ENCODE peak calls at places on chromosomes 5 and 9, in four cellular contexts. One of them, this sample, is unnamed.

GRCh38 chr5:139383275-139383992 is at the start of gene SLC23A1:
- DNase-seq in T-helper 17 cell: no peak
- DNase-seq in AG04450: no peak
- DNase-seq in CD4-positive, alpha-beta T cell: no peak
- DNase-seq in this sample: peak; percentile 85

GRCh38 chr9:96495341-96495740 is 45.4 kb downstream of the HABP4 start:
- DNase-seq in T-helper 17 cell: no peak
- DNase-seq in AG04450: peak; percentile 78
- DNase-seq in CD4-positive, alpha-beta T cell: no peak
- DNase-seq in this sample: no peak

GRCh38 chr5:566636-567309 is 42.5 kb upstream of the SLC9A3 start:
- DNase-seq in T-helper 17 cell: no peak
- DNase-seq in AG04450: no peak
- DNase-seq in CD4-positive, alpha-beta T cell: no peak
- DNase-seq in this sample: no peak

GRCh38 chr5:137279631-137280236 is 219.4 kb downstream of the SPOCK1 start:
- DNase-seq in T-helper 17 cell: no peak
- DNase-seq in AG04450: no peak
- DNase-seq in CD4-positive, alpha-beta T cell: no peak
- DNase-seq in this sample: no peak

GRCh38 chr5:151208481-151208914 is 15.4 kb downstream of the CCDC69 start:
- DNase-seq in T-helper 17 cell: no peak
- DNase-seq in AG04450: no peak
- DNase-seq in CD4-positive, alpha-beta T cell: no peak
- DNase-seq in this sample: no peak

GRCh38 chr5:90519081-90519480 is 10.3 kb downstream of the LYSMD3 start:
- DNase-seq in T-helper 17 cell: no peak
- DNase-seq in AG04450: no peak
- DNase-seq in CD4-positive, alpha-beta T cell: no peak
- DNase-seq in this sample: no peak

GRCh38 chr9:38311382-38312270 is 80.9 kb upstream of the ALDH1B1 start:
- DNase-seq in T-helper 17 cell: no peak
- DNase-seq in AG04450: no peak
- DNase-seq in CD4-positive, alpha-beta T cell: no peak
- DNase-seq in this sample: no peak

GRCh38 chr9:98977246-98977681 is 33.6 kb downstream of the COL15A1 start:
- DNase-seq in T-helper 17 cell: no peak
- DNase-seq in AG04450: no peak
- DNase-seq in CD4-positive, alpha-beta T cell: no peak
- DNase-seq in this sample: no peak

GRCh38 chr9:76717611-76718010 is 46.6 kb upstream of the PCA3 start:
- DNase-seq in T-helper 17 cell: no peak
- DNase-seq in AG04450: no peak
- DNase-seq in CD4-positive, alpha-beta T cell: no peak
- DNase-seq in this sample: no peak

GRCh38 chr5:69527128-69527745 is 32.8 kb upstream of the GTF2H2C start:
- DNase-seq in T-helper 17 cell: no peak
- DNase-seq in AG04450: no peak
- DNase-seq in CD4-positive, alpha-beta T cell: no peak
- DNase-seq in this sample: no peak

GRCh38 chr5:179129607-179130071 is 69.5 kb downstream of the ZNF354C start:
- DNase-seq in T-helper 17 cell: no peak
- DNase-seq in AG04450: no peak
- DNase-seq in CD4-positive, alpha-beta T cell: no peak
- DNase-seq in this sample: no peak

GRCh38 chr5:179127136-179128040 is 67.2 kb downstream of the ZNF354C start:
- DNase-seq in T-helper 17 cell: no peak
- DNase-seq in AG04450: no peak
- DNase-seq in CD4-positive, alpha-beta T cell: no peak
- DNase-seq in this sample: no peak

GRCh38 chr5:179128041-179128365 is 67.8 kb downstream of the ZNF354C start:
- DNase-seq in T-helper 17 cell: no peak
- DNase-seq in AG04450: no peak
- DNase-seq in CD4-positive, alpha-beta T cell: no peak
- DNase-seq in this sample: no peak

GRCh38 chr5:179130101-179130681 is 70.0 kb downstream of the ZNF354C start:
- DNase-seq in T-helper 17 cell: no peak
- DNase-seq in AG04450: no peak
- DNase-seq in CD4-positive, alpha-beta T cell: no peak
- DNase-seq in this sample: no peak

GRCh38 chr5:179128976-179129375 is 68.8 kb downstream of the ZNF354C start:
- DNase-seq in T-helper 17 cell: no peak
- DNase-seq in AG04450: no peak
- DNase-seq in CD4-positive, alpha-beta T cell: no peak
- DNase-seq in this sample: no peak
- H3K9me3 ChIP-seq in T-helper 17 cell: no peaks in the 10 kb centered on the region
- H3K9me3 ChIP-seq in AG04450: peaks cover 62% of the 10 kb centered on the region
- H3K9me3 ChIP-seq in CD4-positive, alpha-beta T cell: no peaks in the 10 kb centered on the region
- H3K9me3 ChIP-seq in this sample: no peaks in the 10 kb centered on the region

GRCh38 chr5:140883927-140884697 is 2.2 kb downstream of the PCDHA13 start:
- DNase-seq in T-helper 17 cell: no peak
- DNase-seq in AG04450: no peak
- DNase-seq in CD4-positive, alpha-beta T cell: no peak
- DNase-seq in this sample: no peak
- H3K9me3 ChIP-seq in T-helper 17 cell: peaks cover 4% of the 10 kb centered on the region
- H3K9me3 ChIP-seq in AG04450: peaks cover 26% of the 10 kb centered on the region
- H3K9me3 ChIP-seq in CD4-positive, alpha-beta T cell: peaks cover 10% of the 10 kb centered on the region
- H3K9me3 ChIP-seq in this sample: no peaks in the 10 kb centered on the region

GRCh38 chr5:68428232-68428811 is 212.8 kb downstream of the PIK3R1 start:
- DNase-seq in T-helper 17 cell: no peak
- DNase-seq in AG04450: no peak
- DNase-seq in CD4-positive, alpha-beta T cell: no peak
- DNase-seq in this sample: no peak
- H3K9me3 ChIP-seq in T-helper 17 cell: no peaks in the 10 kb centered on the region
- H3K9me3 ChIP-seq in AG04450: no peaks in the 10 kb centered on the region
- H3K9me3 ChIP-seq in CD4-positive, alpha-beta T cell: no peaks in the 10 kb centered on the region
- H3K9me3 ChIP-seq in this sample: no peaks in the 10 kb centered on the region

GRCh38 chr9:24045150-24045549 is 219.1 kb upstream of the ELAVL2 start:
- DNase-seq in T-helper 17 cell: no peak
- DNase-seq in AG04450: no peak
- DNase-seq in CD4-positive, alpha-beta T cell: no peak
- DNase-seq in this sample: no peak

GRCh38 chr9:24036459-24036858 is 210.4 kb upstream of the ELAVL2 start:
- DNase-seq in T-helper 17 cell: no peak
- DNase-seq in AG04450: no peak
- DNase-seq in CD4-positive, alpha-beta T cell: no peak
- DNase-seq in this sample: no peak

GRCh38 chr9:24044576-24044975 is 218.5 kb upstream of the ELAVL2 start:
- DNase-seq in T-helper 17 cell: no peak
- DNase-seq in AG04450: no peak
- DNase-seq in CD4-positive, alpha-beta T cell: no peak
- DNase-seq in this sample: no peak

GRCh38 chr9:24035816-24036215 is 209.8 kb upstream of the ELAVL2 start:
- DNase-seq in T-helper 17 cell: no peak
- DNase-seq in AG04450: no peak
- DNase-seq in CD4-positive, alpha-beta T cell: no peak
- DNase-seq in this sample: no peak

GRCh38 chr9:24041294-24041693 is 215.3 kb upstream of the ELAVL2 start:
- DNase-seq in T-helper 17 cell: no peak
- DNase-seq in AG04450: no peak
- DNase-seq in CD4-positive, alpha-beta T cell: no peak
- DNase-seq in this sample: no peak
- H3K9me3 ChIP-seq in T-helper 17 cell: no peaks in the 10 kb centered on the region
- H3K9me3 ChIP-seq in AG04450: peaks cover 2% of the 10 kb centered on the region
- H3K9me3 ChIP-seq in CD4-positive, alpha-beta T cell: no peaks in the 10 kb centered on the region
- H3K9me3 ChIP-seq in this sample: no peaks in the 10 kb centered on the region

This sample was measured in colonic mucosa.